ENCODE peak calls at places on chromosomes 11 and 22, in four cellular contexts. One of them, this sample, is unnamed.

GRCh38 chr22:30781271-30781875 is 86.7 kb downstream of the OSBP2 start:
- DNase-seq in suprapubic skin: no peak
- DNase-seq in kidney: peak
- DNase-seq in WTC11: no peak
- DNase-seq in this sample: no peak

GRCh38 chr11:103586756-103587155 is 449.7 kb upstream of the DDI1 start:
- DNase-seq in suprapubic skin: no peak
- DNase-seq in kidney: no peak
- DNase-seq in WTC11: no peak
- DNase-seq in this sample: no peak

GRCh38 chr11:115627666-115628460 is 123.6 kb upstream of the CADM1 start:
- DNase-seq in suprapubic skin: no peak
- DNase-seq in kidney: no peak
- DNase-seq in WTC11: no peak
- DNase-seq in this sample: no peak

GRCh38 chr22:49966041-49966715 is 5.6 kb downstream of the PIM3 start:
- DNase-seq in suprapubic skin: peak
- DNase-seq in kidney: peak
- DNase-seq in WTC11: no peak
- DNase-seq in this sample: peak

GRCh38 chr11:119093951-119094815 is 7.5 kb downstream of the DPAGT1 start:
- DNase-seq in suprapubic skin: no peak
- DNase-seq in kidney: peak
- DNase-seq in WTC11: peak
- DNase-seq in this sample: no peak

GRCh38 chr11:122170815-122171475 is 54.9 kb upstream of the BLID start:
- DNase-seq in suprapubic skin: no peak
- DNase-seq in kidney: no peak
- DNase-seq in WTC11: no peak
- DNase-seq in this sample: no peak

GRCh38 chr22:44658371-44658953 is 43.5 kb upstream of the PRR5 start:
- DNase-seq in suprapubic skin: no peak
- DNase-seq in kidney: peak
- DNase-seq in WTC11: no peak
- DNase-seq in this sample: peak

GRCh38 chr11:107598225-107599139 is 7.5 kb downstream of the ELMOD1 start:
- DNase-seq in suprapubic skin: no peak
- DNase-seq in kidney: no peak
- DNase-seq in WTC11: peak
- DNase-seq in this sample: no peak

GRCh38 chr11:2567026-2567671 is 122.3 kb downstream of the KCNQ1 start:
- DNase-seq in suprapubic skin: no peak
- DNase-seq in kidney: peak
- DNase-seq in WTC11: peak
- DNase-seq in this sample: no peak

GRCh38 chr22:50298937-50299656 is 8.3 kb downstream of the PLXNB2 start:
- DNase-seq in suprapubic skin: no peak
- DNase-seq in kidney: no peak
- DNase-seq in WTC11: no peak
- DNase-seq in this sample: no peak

GRCh38 chr11:106379712-106380111 is 302.2 kb downstream of the AASDHPPT start:
- DNase-seq in suprapubic skin: no peak
- DNase-seq in kidney: no peak
- DNase-seq in WTC11: no peak
- DNase-seq in this sample: no peak

GRCh38 chr11:14425621-14426020 is 66.6 kb upstream of the RRAS2 start:
- DNase-seq in suprapubic skin: no peak
- DNase-seq in kidney: no peak
- DNase-seq in WTC11: no peak
- DNase-seq in this sample: no peak

GRCh38 chr11:74282421-74282820 is 29.0 kb downstream of the P4HA3 start:
- DNase-seq in suprapubic skin: no peak
- DNase-seq in kidney: no peak
- DNase-seq in WTC11: no peak
- DNase-seq in this sample: no peak

GRCh38 chr11:69293087-69293486 is 868 bp upstream of the MYEOV start:
- DNase-seq in suprapubic skin: no peak
- DNase-seq in kidney: peak
- DNase-seq in WTC11: no peak
- DNase-seq in this sample: peak

GRCh38 chr22:41288245-41288946 is 2.4 kb upstream of the RANGAP1 start:
- DNase-seq in suprapubic skin: no peak
- DNase-seq in kidney: peak
- DNase-seq in WTC11: no peak
- DNase-seq in this sample: no peak

GRCh38 chr11:17906436-17906835 is 106.4 kb downstream of the SERGEF start:
- DNase-seq in suprapubic skin: no peak
- DNase-seq in kidney: no peak
- DNase-seq in WTC11: peak
- DNase-seq in this sample: no peak

GRCh38 chr11:76637491-76638266 is 32.9 kb downstream of the LRRC32 start:
- DNase-seq in suprapubic skin: peak
- DNase-seq in kidney: peak
- DNase-seq in WTC11: no peak
- DNase-seq in this sample: no peak

GRCh38 chr11:1888811-1889526 is 2.7 kb downstream of the PRR33 start:
- DNase-seq in suprapubic skin: no peak
- DNase-seq in kidney: peak
- DNase-seq in WTC11: no peak
- DNase-seq in this sample: peak

GRCh38 chr11:128520886-128521696 is 66.3 kb downstream of the ETS1 start:
- DNase-seq in suprapubic skin: no peak
- DNase-seq in kidney: peak
- DNase-seq in WTC11: no peak
- DNase-seq in this sample: no peak

GRCh38 chr11:128714881-128715280 is 21.0 kb downstream of the FLI1 start:
- DNase-seq in suprapubic skin: no peak
- DNase-seq in kidney: peak
- DNase-seq in WTC11: no peak
- DNase-seq in this sample: no peak

GRCh38 chr11:46865340-46865739 is 19.3 kb upstream of the CKAP5 start:
- DNase-seq in suprapubic skin: no peak
- DNase-seq in kidney: no peak
- DNase-seq in WTC11: no peak
- DNase-seq in this sample: no peak

GRCh38 chr11:71446942-71447688 is 1.1 kb downstream of the DHCR7 start:
- DNase-seq in suprapubic skin: peak
- DNase-seq in kidney: peak
- DNase-seq in WTC11: no peak
- DNase-seq in this sample: no peak

GRCh38 chr11:2432628-2433071 is 11.7 kb downstream of the TRPM5 start:
- DNase-seq in suprapubic skin: no peak
- DNase-seq in kidney: peak
- DNase-seq in WTC11: no peak
- DNase-seq in this sample: no peak

GRCh38 chr11:18650859-18651557 is 16.9 kb upstream of the SPTY2D1 start:
- DNase-seq in suprapubic skin: no peak
- DNase-seq in kidney: no peak
- DNase-seq in WTC11: peak
- DNase-seq in this sample: no peak

GRCh38 chr11:70247710-70248072 is 22.8 kb upstream of the PPFIA1 start:
- DNase-seq in suprapubic skin: no peak
- DNase-seq in kidney: no peak
- DNase-seq in WTC11: no peak
- DNase-seq in this sample: no peak

GRCh38 chr11:2691991-2692841 is 7.6 kb downstream of the KCNQ1OT1 start:
- DNase-seq in suprapubic skin: peak
- DNase-seq in kidney: peak
- DNase-seq in WTC11: peak
- DNase-seq in this sample: peak

GRCh38 chr11:86116386-86116726 is 47.5 kb upstream of the PICALM start:
- DNase-seq in suprapubic skin: no peak
- DNase-seq in kidney: no peak
- DNase-seq in WTC11: no peak
- DNase-seq in this sample: no peak

GRCh38 chr11:29916040-29916439 is 100.8 kb downstream of the KCNA4 start:
- DNase-seq in suprapubic skin: no peak
- DNase-seq in kidney: no peak
- DNase-seq in WTC11: no peak
- DNase-seq in this sample: no peak

GRCh38 chr11:100403817-100404216 is 283.3 kb upstream of the ARHGAP42 start:
- DNase-seq in suprapubic skin: no peak
- DNase-seq in kidney: no peak
- DNase-seq in WTC11: no peak
- DNase-seq in this sample: no peak

GRCh38 chr11:110207089-110207488 is 89.3 kb downstream of the RDX start:
- DNase-seq in suprapubic skin: no peak
- DNase-seq in kidney: no peak
- DNase-seq in WTC11: no peak
- DNase-seq in this sample: no peak

GRCh38 chr11:123196060-123196714 is 1.1 kb upstream of the CLMP start:
- DNase-seq in suprapubic skin: no peak
- DNase-seq in kidney: no peak
- DNase-seq in WTC11: peak
- DNase-seq in this sample: no peak

GRCh38 chr11:2779981-2780849 is 80.4 kb upstream of the KCNQ1OT1 start:
- DNase-seq in suprapubic skin: peak
- DNase-seq in kidney: peak
- DNase-seq in WTC11: peak
- DNase-seq in this sample: peak

GRCh38 chr22:24875862-24876506 is 70.0 kb downstream of the SGSM1 start:
- DNase-seq in suprapubic skin: no peak
- DNase-seq in kidney: no peak
- DNase-seq in WTC11: peak
- DNase-seq in this sample: no peak

GRCh38 chr11:20631525-20632168 is 32.2 kb downstream of the SLC6A5 start:
- DNase-seq in suprapubic skin: no peak
- DNase-seq in kidney: no peak
- DNase-seq in WTC11: no peak
- DNase-seq in this sample: no peak

GRCh38 chr22:35380537-35381423 is at the start of gene HMOX1:
- DNase-seq in suprapubic skin: peak
- DNase-seq in kidney: peak
- DNase-seq in WTC11: peak
- DNase-seq in this sample: peak

GRCh38 chr11:57792870-57793269 is 31.3 kb downstream of the CTNND1 start:
- DNase-seq in suprapubic skin: no peak
- DNase-seq in kidney: no peak
- DNase-seq in WTC11: no peak
- DNase-seq in this sample: no peak

GRCh38 chr11:103959279-103959930 is 77.0 kb upstream of the DDI1 start:
- DNase-seq in suprapubic skin: no peak
- DNase-seq in kidney: no peak
- DNase-seq in WTC11: no peak
- DNase-seq in this sample: no peak

GRCh38 chr11:127653071-127653470 is 652.5 kb upstream of the KIRREL3 start:
- DNase-seq in suprapubic skin: no peak
- DNase-seq in kidney: no peak
- DNase-seq in WTC11: no peak
- DNase-seq in this sample: no peak

GRCh38 chr11:72430743-72431570 is 3.4 kb downstream of the CLPB start:
- DNase-seq in suprapubic skin: peak
- DNase-seq in kidney: peak
- DNase-seq in WTC11: peak
- DNase-seq in this sample: no peak

GRCh38 chr22:28442264-28442950 is 237.2 kb downstream of the TTC28 start:
- DNase-seq in suprapubic skin: peak
- DNase-seq in kidney: peak
- DNase-seq in WTC11: peak
- DNase-seq in this sample: peak
- TF ChIP-seq CTCF in suprapubic skin: peak
- TF ChIP-seq CTCF in kidney: peak
- TF ChIP-seq CTCF in WTC11: peak
- TF ChIP-seq CTCF in this sample: peak

GRCh38 chr22:23825246-23825905 is 13.4 kb downstream of the DERL3 start:
- DNase-seq in suprapubic skin: no peak
- DNase-seq in kidney: peak
- DNase-seq in WTC11: no peak
- DNase-seq in this sample: peak
- TF ChIP-seq CTCF in suprapubic skin: no peak
- TF ChIP-seq CTCF in kidney: no peak
- TF ChIP-seq CTCF in WTC11: no peak
- TF ChIP-seq CTCF in this sample: no peak

DNA sequence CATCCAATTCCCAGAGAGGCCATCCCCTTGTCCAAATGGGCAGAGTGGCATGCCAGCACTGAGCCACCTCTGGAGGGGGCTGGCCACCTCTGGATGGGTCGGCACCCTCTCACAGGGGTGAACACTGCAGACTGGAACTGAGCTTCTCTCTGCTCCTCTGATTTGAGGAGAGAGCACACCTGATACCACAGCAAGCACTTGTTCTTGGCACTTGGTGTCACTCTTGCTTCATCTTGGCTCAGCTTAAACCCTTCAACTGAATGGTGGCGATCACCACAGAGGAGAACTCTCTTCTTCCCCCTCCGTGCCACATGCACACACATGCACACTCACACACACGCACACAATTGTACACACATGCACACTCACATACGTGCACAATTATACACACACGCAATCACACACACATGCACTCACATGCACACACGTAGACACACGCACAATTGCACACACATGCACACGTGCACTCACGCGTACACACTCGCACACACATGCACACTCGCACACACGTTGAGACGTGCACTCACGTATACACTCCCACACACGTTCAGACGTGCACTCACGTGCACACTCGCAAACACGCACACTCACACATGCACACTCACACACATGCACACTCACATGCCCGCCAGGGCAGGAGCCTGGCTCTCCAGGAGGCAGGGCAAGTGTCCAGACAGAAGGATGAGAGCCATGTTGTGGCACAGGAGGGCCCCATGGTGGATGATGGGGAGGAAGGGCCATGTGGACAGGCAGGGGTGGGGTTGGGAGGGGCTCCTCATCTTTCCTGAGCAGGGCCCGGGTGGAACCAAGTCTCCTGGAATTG is 23.4 kb downstream of the OVOL1 start:
- DNase-seq in suprapubic skin: no peak
- DNase-seq in kidney: peak
- DNase-seq in WTC11: no peak
- DNase-seq in this sample: no peak
- TF ChIP-seq CTCF in suprapubic skin: no peak
- TF ChIP-seq CTCF in kidney: no peak
- TF ChIP-seq CTCF in WTC11: no peak
- TF ChIP-seq CTCF in this sample: no peak

DNA sequence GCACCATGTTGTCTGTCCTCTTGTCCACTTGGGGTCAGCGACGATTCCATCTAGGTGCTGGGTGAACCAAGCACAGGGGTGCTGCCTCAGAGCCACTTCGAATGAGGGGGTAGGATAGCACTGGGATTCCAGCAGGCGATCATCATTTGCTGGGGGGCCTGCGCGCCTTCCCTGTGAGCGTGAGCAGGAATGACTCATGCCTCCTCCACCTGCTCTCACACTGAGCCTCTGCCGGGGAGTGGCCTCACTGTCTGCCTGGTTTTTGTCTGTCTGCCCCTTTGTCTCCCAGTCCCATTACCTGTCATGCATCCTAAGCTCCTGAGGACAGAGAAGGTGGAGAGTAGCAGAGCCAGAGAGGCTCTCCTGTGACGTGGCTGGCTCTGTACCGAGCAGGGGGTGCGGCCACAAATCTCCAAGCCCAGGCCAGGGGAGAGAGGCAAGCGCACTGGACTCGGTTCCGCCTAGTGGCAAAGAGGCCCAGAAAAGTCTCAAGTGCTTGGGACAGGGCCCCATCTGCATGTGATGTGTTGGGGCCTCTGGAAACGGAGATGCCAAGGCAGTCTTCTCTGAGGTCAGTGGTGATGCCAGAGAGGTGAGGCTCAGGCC is 30.8 kb downstream of the RSPH14 start:
- DNase-seq in suprapubic skin: no peak
- DNase-seq in kidney: no peak
- DNase-seq in WTC11: no peak
- DNase-seq in this sample: no peak
- TF ChIP-seq CTCF in suprapubic skin: no peak
- TF ChIP-seq CTCF in kidney: no peak
- TF ChIP-seq CTCF in WTC11: no peak
- TF ChIP-seq CTCF in this sample: no peak